ENCODE peak calls at places on chromosomes 4 and X, in six cellular contexts. One of them, this sample, is unnamed.

GRCh38 chr4:154781126-154781982 is at the start of gene RBM46:
- DNase-seq in body of pancreas: no peak
- DNase-seq in HCT116: no peak
- DNase-seq in suprapubic skin: no peak
- DNase-seq in tibial nerve: no peak
- DNase-seq in uterus: no peak
- DNase-seq in this sample: no peak

GRCh38 chr4:154390324-154390723 is 101.3 kb downstream of the DCHS2 start:
- DNase-seq in body of pancreas: no peak
- DNase-seq in HCT116: no peak
- DNase-seq in suprapubic skin: no peak
- DNase-seq in tibial nerve: no peak
- DNase-seq in uterus: no peak
- DNase-seq in this sample: no peak

GRCh38 chr4:168677063-168677462 is 180.2 kb downstream of the PALLD start:
- DNase-seq in body of pancreas: no peak
- DNase-seq in HCT116: no peak
- DNase-seq in suprapubic skin: no peak
- DNase-seq in tibial nerve: no peak
- DNase-seq in uterus: no peak
- DNase-seq in this sample: peak; percentile 91

GRCh38 chrX:84199688-84200087 is 11.7 kb upstream of the RPS6KA6 start:
- DNase-seq in body of pancreas: no peak
- DNase-seq in HCT116: no peak
- DNase-seq in suprapubic skin: no peak
- DNase-seq in tibial nerve: no peak
- DNase-seq in uterus: no peak
- DNase-seq in this sample: no peak

GRCh38 chrX:39260965-39261364 is 459.7 kb downstream of the MID1IP1 start:
- DNase-seq in body of pancreas: no peak
- DNase-seq in HCT116: no peak
- DNase-seq in suprapubic skin: no peak
- DNase-seq in tibial nerve: no peak
- DNase-seq in uterus: no peak
- DNase-seq in this sample: no peak

GRCh38 chr4:66489783-66490452 is 819.6 kb upstream of the EPHA5 start:
- DNase-seq in body of pancreas: no peak
- DNase-seq in HCT116: no peak
- DNase-seq in suprapubic skin: no peak
- DNase-seq in tibial nerve: no peak
- DNase-seq in uterus: no peak
- DNase-seq in this sample: no peak

GRCh38 chrX:101370888-101371504 is 15.0 kb downstream of the BTK start:
- DNase-seq in body of pancreas: no peak
- DNase-seq in HCT116: no peak
- DNase-seq in suprapubic skin: no peak
- DNase-seq in tibial nerve: no peak
- DNase-seq in uterus: no peak
- DNase-seq in this sample: no peak

GRCh38 chr4:40316333-40316781 is 18.8 kb upstream of the CHRNA9 start:
- DNase-seq in body of pancreas: peak; percentile 40
- DNase-seq in HCT116: no peak
- DNase-seq in suprapubic skin: no peak
- DNase-seq in tibial nerve: no peak
- DNase-seq in uterus: peak; percentile 42
- DNase-seq in this sample: no peak

GRCh38 chr4:10384974-10385373 is 72.3 kb downstream of the ZNF518B start:
- DNase-seq in body of pancreas: no peak
- DNase-seq in HCT116: no peak
- DNase-seq in suprapubic skin: no peak
- DNase-seq in tibial nerve: no peak
- DNase-seq in uterus: no peak
- DNase-seq in this sample: no peak

GRCh38 chr4:90904018-90904417 is 776.8 kb downstream of the CCSER1 start:
- DNase-seq in body of pancreas: no peak
- DNase-seq in HCT116: no peak
- DNase-seq in suprapubic skin: no peak
- DNase-seq in tibial nerve: no peak
- DNase-seq in uterus: no peak
- DNase-seq in this sample: no peak

GRCh38 chr4:175998782-175999181 is 66.9 kb upstream of the WDR17 start:
- DNase-seq in body of pancreas: no peak
- DNase-seq in HCT116: peak; percentile 47
- DNase-seq in suprapubic skin: no peak
- DNase-seq in tibial nerve: no peak
- DNase-seq in uterus: no peak
- DNase-seq in this sample: no peak

GRCh38 chr4:94603170-94603747 is 151.5 kb downstream of the PDLIM5 start:
- DNase-seq in body of pancreas: no peak
- DNase-seq in HCT116: no peak
- DNase-seq in suprapubic skin: no peak
- DNase-seq in tibial nerve: no peak
- DNase-seq in uterus: peak; percentile 63
- DNase-seq in this sample: peak; percentile 63

GRCh38 chr4:40331937-40332336 is 3.2 kb upstream of the CHRNA9 start:
- DNase-seq in body of pancreas: no peak
- DNase-seq in HCT116: no peak
- DNase-seq in suprapubic skin: no peak
- DNase-seq in tibial nerve: no peak
- DNase-seq in uterus: no peak
- DNase-seq in this sample: no peak

GRCh38 chr4:100063355-100063754 is 113.3 kb upstream of the H2AZ1 start:
- DNase-seq in body of pancreas: no peak
- DNase-seq in HCT116: no peak
- DNase-seq in suprapubic skin: no peak
- DNase-seq in tibial nerve: no peak
- DNase-seq in uterus: no peak
- DNase-seq in this sample: no peak

GRCh38 chr4:78059524-78059889 is 2.4 kb downstream of the FRAS1 start:
- DNase-seq in body of pancreas: peak; percentile 82
- DNase-seq in HCT116: peak; percentile 84
- DNase-seq in suprapubic skin: no peak
- DNase-seq in tibial nerve: peak; percentile 41
- DNase-seq in uterus: peak; percentile 18
- DNase-seq in this sample: peak; percentile 37

GRCh38 chr4:54625391-54625790 is 32.4 kb upstream of the KIT start:
- DNase-seq in body of pancreas: no peak
- DNase-seq in HCT116: no peak
- DNase-seq in suprapubic skin: no peak
- DNase-seq in tibial nerve: peak; percentile 66
- DNase-seq in uterus: peak; percentile 29
- DNase-seq in this sample: no peak

GRCh38 chr4:27763830-27764525 is 903.3 kb downstream of the STIM2 start:
- DNase-seq in body of pancreas: no peak
- DNase-seq in HCT116: no peak
- DNase-seq in suprapubic skin: no peak
- DNase-seq in tibial nerve: no peak
- DNase-seq in uterus: no peak
- DNase-seq in this sample: no peak

GRCh38 chr4:55336138-55337034 is 9.7 kb upstream of the SRD5A3 start:
- DNase-seq in body of pancreas: no peak
- DNase-seq in HCT116: no peak
- DNase-seq in suprapubic skin: no peak
- DNase-seq in tibial nerve: no peak
- DNase-seq in uterus: no peak
- DNase-seq in this sample: no peak

GRCh38 chr4:90906239-90906638 is 779.0 kb downstream of the CCSER1 start:
- DNase-seq in body of pancreas: no peak
- DNase-seq in HCT116: no peak
- DNase-seq in suprapubic skin: no peak
- DNase-seq in tibial nerve: no peak
- DNase-seq in uterus: no peak
- DNase-seq in this sample: no peak

GRCh38 chrX:120768681-120769080 is 107.0 kb downstream of the CT47B1 start:
- DNase-seq in body of pancreas: no peak
- DNase-seq in HCT116: no peak
- DNase-seq in suprapubic skin: no peak
- DNase-seq in tibial nerve: no peak
- DNase-seq in uterus: no peak
- DNase-seq in this sample: no peak

GRCh38 chr4:8278009-8278395 is 8.4 kb downstream of the HTRA3 start:
- DNase-seq in body of pancreas: no peak
- DNase-seq in HCT116: no peak
- DNase-seq in suprapubic skin: no peak
- DNase-seq in tibial nerve: no peak
- DNase-seq in uterus: no peak
- DNase-seq in this sample: no peak
- TF ChIP-seq POLR2A in body of pancreas: no peak
- TF ChIP-seq POLR2A in HCT116: no peak
- TF ChIP-seq POLR2A in suprapubic skin: no peak
- TF ChIP-seq POLR2A in tibial nerve: no peak
- TF ChIP-seq POLR2A in uterus: no peak
- TF ChIP-seq POLR2A in this sample: no peak

GRCh38 chrX:72572248-72573157 is at the start of gene HDAC8:
- DNase-seq in body of pancreas: peak; percentile 73
- DNase-seq in HCT116: peak; percentile 70
- DNase-seq in suprapubic skin: peak; percentile 77
- DNase-seq in tibial nerve: peak; percentile 52
- DNase-seq in uterus: peak; percentile 64
- DNase-seq in this sample: peak; percentile 51
- TF ChIP-seq POLR2A in body of pancreas: no peak
- TF ChIP-seq POLR2A in HCT116: no peak
- TF ChIP-seq POLR2A in suprapubic skin: no peak
- TF ChIP-seq POLR2A in tibial nerve: no peak
- TF ChIP-seq POLR2A in uterus: no peak
- TF ChIP-seq POLR2A in this sample: no peak

GRCh38 chr4:2938906-2939305 is 24.3 kb downstream of the NOP14 start:
- DNase-seq in body of pancreas: no peak
- DNase-seq in HCT116: no peak
- DNase-seq in suprapubic skin: peak; percentile 61
- DNase-seq in tibial nerve: no peak
- DNase-seq in uterus: no peak
- DNase-seq in this sample: peak; percentile 6
- TF ChIP-seq POLR2A in body of pancreas: no peak
- TF ChIP-seq POLR2A in HCT116: no peak
- TF ChIP-seq POLR2A in suprapubic skin: no peak
- TF ChIP-seq POLR2A in tibial nerve: no peak
- TF ChIP-seq POLR2A in uterus: no peak
- TF ChIP-seq POLR2A in this sample: no peak

GRCh38 chrX:25207803-25208202 is 192.0 kb upstream of the ARX start:
- DNase-seq in body of pancreas: no peak
- DNase-seq in HCT116: no peak
- DNase-seq in suprapubic skin: no peak
- DNase-seq in tibial nerve: no peak
- DNase-seq in uterus: no peak
- DNase-seq in this sample: no peak
- TF ChIP-seq POLR2A in body of pancreas: no peak
- TF ChIP-seq POLR2A in HCT116: no peak
- TF ChIP-seq POLR2A in suprapubic skin: no peak
- TF ChIP-seq POLR2A in tibial nerve: no peak
- TF ChIP-seq POLR2A in uterus: no peak
- TF ChIP-seq POLR2A in this sample: no peak

GRCh38 chr4:47427936-47428335 is 35.6 kb downstream of the COMMD8 start:
- DNase-seq in body of pancreas: no peak
- DNase-seq in HCT116: no peak
- DNase-seq in suprapubic skin: no peak
- DNase-seq in tibial nerve: no peak
- DNase-seq in uterus: no peak
- DNase-seq in this sample: no peak

GRCh38 chr4:47425628-47426027 is 37.9 kb downstream of the COMMD8 start:
- DNase-seq in body of pancreas: no peak
- DNase-seq in HCT116: no peak
- DNase-seq in suprapubic skin: no peak
- DNase-seq in tibial nerve: no peak
- DNase-seq in uterus: no peak
- DNase-seq in this sample: no peak
- TF ChIP-seq POLR2A in body of pancreas: no peak
- TF ChIP-seq POLR2A in HCT116: no peak
- TF ChIP-seq POLR2A in suprapubic skin: no peak
- TF ChIP-seq POLR2A in tibial nerve: no peak
- TF ChIP-seq POLR2A in uterus: no peak
- TF ChIP-seq POLR2A in this sample: no peak

GRCh38 chrX:34656842-34657780 is at the start of gene TMEM47:
- DNase-seq in body of pancreas: peak; percentile 75
- DNase-seq in HCT116: no peak
- DNase-seq in suprapubic skin: peak; percentile 69
- DNase-seq in tibial nerve: peak; percentile 17
- DNase-seq in uterus: peak; percentile 72
- DNase-seq in this sample: peak; percentile 38
- TF ChIP-seq POLR2A in body of pancreas: peak; percentile 62
- TF ChIP-seq POLR2A in HCT116: no peak
- TF ChIP-seq POLR2A in suprapubic skin: peak; percentile 25
- TF ChIP-seq POLR2A in tibial nerve: peak; percentile 82
- TF ChIP-seq POLR2A in uterus: peak; percentile 92
- TF ChIP-seq POLR2A in this sample: peak; percentile 92

GRCh38 chr4:152679414-152680281 is at the start of gene TMEM154:
- DNase-seq in body of pancreas: peak; percentile 45
- DNase-seq in HCT116: no peak
- DNase-seq in suprapubic skin: peak; percentile 85
- DNase-seq in tibial nerve: peak; percentile 33
- DNase-seq in uterus: peak; percentile 18
- DNase-seq in this sample: no peak
- TF ChIP-seq POLR2A in body of pancreas: no peak
- TF ChIP-seq POLR2A in HCT116: no peak
- TF ChIP-seq POLR2A in suprapubic skin: no peak
- TF ChIP-seq POLR2A in tibial nerve: no peak
- TF ChIP-seq POLR2A in uterus: no peak
- TF ChIP-seq POLR2A in this sample: no peak

GRCh38 chr4:1577818-1578217 is 106.3 kb downstream of the FAM53A start:
- DNase-seq in body of pancreas: no peak
- DNase-seq in HCT116: no peak
- DNase-seq in suprapubic skin: no peak
- DNase-seq in tibial nerve: no peak
- DNase-seq in uterus: no peak
- DNase-seq in this sample: no peak

GRCh38 chr4:1578968-1579833 is 104.9 kb downstream of the FAM53A start:
- DNase-seq in body of pancreas: peak; percentile 68
- DNase-seq in HCT116: peak; percentile 65
- DNase-seq in suprapubic skin: peak; percentile 92
- DNase-seq in tibial nerve: peak; percentile 67
- DNase-seq in uterus: peak; percentile 70
- DNase-seq in this sample: peak; percentile 57

GRCh38 chr4:1578301-1578781 is 105.8 kb downstream of the FAM53A start:
- DNase-seq in body of pancreas: no peak
- DNase-seq in HCT116: no peak
- DNase-seq in suprapubic skin: no peak
- DNase-seq in tibial nerve: no peak
- DNase-seq in uterus: no peak
- DNase-seq in this sample: no peak

GRCh38 chr4:1582227-1582626 is 101.9 kb downstream of the FAM53A start:
- DNase-seq in body of pancreas: no peak
- DNase-seq in HCT116: no peak
- DNase-seq in suprapubic skin: no peak
- DNase-seq in tibial nerve: no peak
- DNase-seq in uterus: no peak
- DNase-seq in this sample: no peak

GRCh38 chr4:1579834-1580686 is 104.1 kb downstream of the FAM53A start:
- DNase-seq in body of pancreas: peak; percentile 92
- DNase-seq in HCT116: peak; percentile 54
- DNase-seq in suprapubic skin: peak; percentile 97
- DNase-seq in tibial nerve: peak; percentile 89
- DNase-seq in uterus: no peak
- DNase-seq in this sample: peak; percentile 78
- TF ChIP-seq POLR2A in body of pancreas: no peak
- TF ChIP-seq POLR2A in HCT116: no peak
- TF ChIP-seq POLR2A in suprapubic skin: no peak
- TF ChIP-seq POLR2A in tibial nerve: peak; percentile 53
- TF ChIP-seq POLR2A in uterus: peak; percentile 50
- TF ChIP-seq POLR2A in this sample: peak; percentile 17

This sample was measured in gastrocnemius medialis.